ENCODE peak calls at places on chromosomes 2 and 18, in eight cellular contexts. N is uterus, K is pancreas, Q is A673, D is IMR-90, X is kidney, U is PC-9, C is heart right ventricle. W is an unnamed sample. For H3K4me1 and H3K36me3, the result is how much of the 10 kb centered on the place peaks cover.

GRCh38 chr2:231670892-231671616 is 37.3 kb upstream of the PTMA start:
- DNase-seq in N (no peak), K (no peak), Q (peak), D (no peak), X (peak), U (no peak), C (no peak), W (no peak)

GRCh38 chr2:240817496-240818292 is 2.3 kb downstream of the KIF1A start:
- DNase-seq in N (no peak), K (peak), Q (no peak), D (no peak), X (no peak), U (no peak), C (no peak), W (no peak)

GRCh38 chr2:228063558-228063957 is 117.9 kb downstream of the SPHKAP start:
- DNase-seq in N (no peak), K (no peak), Q (no peak), D (no peak), X (no peak), U (no peak), C (no peak), W (no peak)

GRCh38 chr2:100761365-100761764 is 58.6 kb upstream of the NPAS2 start:
- DNase-seq in N (no peak), K (no peak), Q (no peak), D (no peak), X (no peak), U (peak), C (no peak), W (no peak)

GRCh38 chr2:112168422-112169124 is 30.4 kb downstream of the FBLN7 start:
- DNase-seq in N (no peak), K (no peak), Q (peak), D (no peak), X (no peak), U (no peak), C (no peak), W (no peak)

GRCh38 chr2:56523815-56524214 is 340.0 kb downstream of the CCDC85A start:
- DNase-seq in N (no peak), K (no peak), Q (no peak), D (no peak), X (no peak), U (no peak), C (no peak), W (no peak)

GRCh38 chr18:26432651-26433424 is 115.5 kb downstream of the KCTD1 start:
- DNase-seq in N (no peak), K (no peak), Q (no peak), D (no peak), X (no peak), U (no peak), C (no peak), W (no peak)

GRCh38 chr2:190858817-190859216 is 21.8 kb upstream of the GLS start:
- DNase-seq in N (no peak), K (no peak), Q (no peak), D (peak), X (no peak), U (peak), C (no peak), W (no peak)

GRCh38 chr2:18176679-18177215 is 298.3 kb downstream of the KCNS3 start:
- DNase-seq in N (no peak), K (no peak), Q (no peak), D (no peak), X (no peak), U (no peak), C (no peak), W (no peak)

GRCh38 chr18:9436176-9436575 is 39.1 kb upstream of the RALBP1 start:
- DNase-seq in N (no peak), K (no peak), Q (no peak), D (no peak), X (no peak), U (no peak), C (no peak), W (no peak)

GRCh38 chr2:12883911-12884310 is 167.2 kb downstream of the TRIB2 start:
- DNase-seq in N (no peak), K (no peak), Q (no peak), D (peak), X (no peak), U (peak), C (no peak), W (no peak)

GRCh38 chr2:10254373-10255188 is 48.1 kb upstream of the HPCAL1 start:
- DNase-seq in N (no peak), K (peak), Q (no peak), D (peak), X (peak), U (peak), C (no peak), W (no peak)

GRCh38 chr2:134287323-134287722 is 33.5 kb downstream of the MGAT5 start:
- DNase-seq in N (no peak), K (no peak), Q (no peak), D (no peak), X (no peak), U (no peak), C (no peak), W (no peak)

GRCh38 chr2:162926501-162926900 is 87.9 kb upstream of the KCNH7 start:
- DNase-seq in N (no peak), K (no peak), Q (no peak), D (no peak), X (no peak), U (peak), C (no peak), W (no peak)

GRCh38 chr2:65710779-65711295 is 278.4 kb upstream of the SPRED2 start:
- DNase-seq in N (no peak), K (no peak), Q (peak), D (peak), X (no peak), U (peak), C (no peak), W (no peak)

GRCh38 chr18:48600746-48601090 is 61.9 kb downstream of the CTIF start:
- DNase-seq in N (no peak), K (no peak), Q (no peak), D (peak), X (peak), U (no peak), C (no peak), W (no peak)

GRCh38 chr2:127685410-127686110 is 10.2 kb upstream of the LIMS2 start:
- DNase-seq in N (no peak), K (no peak), Q (no peak), D (no peak), X (no peak), U (no peak), C (no peak), W (no peak)

GRCh38 chr2:136765736-136766323 is 485 bp downstream of the THSD7B start:
- DNase-seq in N (no peak), K (peak), Q (peak), D (no peak), X (peak), U (no peak), C (peak), W (no peak)

GRCh38 chr2:174485763-174486613 is 841 bp downstream of the GPR155 start:
- DNase-seq in N (no peak), K (peak), Q (peak), D (peak), X (no peak), U (no peak), C (peak), W (peak)

GRCh38 chr2:231118122-231118942 is 6.5 kb downstream of the HTR2B start:
- DNase-seq in N (no peak), K (no peak), Q (no peak), D (no peak), X (no peak), U (no peak), C (no peak), W (no peak)

GRCh38 chr2:119338826-119339561 is 27.6 kb downstream of the C2orf76 start:
- DNase-seq in N (no peak), K (no peak), Q (no peak), D (no peak), X (peak), U (no peak), C (no peak), W (no peak)

GRCh38 chr2:217946071-217946470 is 56.7 kb downstream of the TNS1 start:
- DNase-seq in N (peak), K (no peak), Q (no peak), D (no peak), X (no peak), U (no peak), C (no peak), W (no peak)

GRCh38 chr2:9897331-9897737 is 54.1 kb downstream of the TAF1B start:
- DNase-seq in N (peak), K (no peak), Q (peak), D (peak), X (no peak), U (peak), C (peak), W (peak)

GRCh38 chr2:50514881-50515280 is 517.1 kb downstream of the NRXN1 start:
- DNase-seq in N (no peak), K (no peak), Q (no peak), D (no peak), X (no peak), U (no peak), C (no peak), W (no peak)

GRCh38 chr2:217382794-217383193 is 522.9 kb upstream of the TNP1 start:
- DNase-seq in N (no peak), K (no peak), Q (no peak), D (no peak), X (no peak), U (no peak), C (no peak), W (no peak)

GRCh38 chr2:10220516-10221391 is 82.0 kb upstream of the HPCAL1 start:
- DNase-seq in N (no peak), K (peak), Q (no peak), D (peak), X (peak), U (peak), C (no peak), W (no peak)

GRCh38 chr18:49884959-49885358 is 71.6 kb upstream of the ACAA2 start:
- DNase-seq in N (no peak), K (no peak), Q (no peak), D (no peak), X (no peak), U (no peak), C (no peak), W (no peak)

GRCh38 chr2:66929632-66930385 is 467.3 kb upstream of the ETAA1 start:
- DNase-seq in N (peak), K (peak), Q (peak), D (peak), X (peak), U (peak), C (peak), W (no peak)

GRCh38 chr18:74784791-74785190 is 187.1 kb downstream of the ZNF407 start:
- DNase-seq in N (no peak), K (no peak), Q (no peak), D (no peak), X (no peak), U (no peak), C (no peak), W (no peak)

GRCh38 chr2:199108056-199108455 is 349.7 kb downstream of the SATB2 start:
- DNase-seq in N (no peak), K (no peak), Q (no peak), D (no peak), X (no peak), U (no peak), C (no peak), W (no peak)

GRCh38 chr2:174776223-174776622 is 12.0 kb upstream of the CHRNA1 start:
- DNase-seq in N (no peak), K (no peak), Q (peak), D (no peak), X (no peak), U (no peak), C (no peak), W (no peak)

GRCh38 chr2:238174291-238174690 is 15.5 kb downstream of the ERFE start:
- DNase-seq in N (no peak), K (no peak), Q (no peak), D (no peak), X (no peak), U (no peak), C (no peak), W (no peak)

GRCh38 chr2:218879881-218880748 is 537 bp upstream of the WNT10A start:
- DNase-seq in N (no peak), K (no peak), Q (peak), D (no peak), X (peak), U (no peak), C (no peak), W (peak)

GRCh38 chr2:109436635-109437225 is 177.0 kb downstream of the SEPTIN10 start:
- DNase-seq in N (no peak), K (peak), Q (no peak), D (no peak), X (no peak), U (no peak), C (no peak), W (no peak)

GRCh38 chr2:240685771-240686371 is 3.2 kb upstream of the AQP12B start:
- DNase-seq in N (no peak), K (peak), Q (no peak), D (no peak), X (peak), U (no peak), C (no peak), W (no peak)

DNA sequence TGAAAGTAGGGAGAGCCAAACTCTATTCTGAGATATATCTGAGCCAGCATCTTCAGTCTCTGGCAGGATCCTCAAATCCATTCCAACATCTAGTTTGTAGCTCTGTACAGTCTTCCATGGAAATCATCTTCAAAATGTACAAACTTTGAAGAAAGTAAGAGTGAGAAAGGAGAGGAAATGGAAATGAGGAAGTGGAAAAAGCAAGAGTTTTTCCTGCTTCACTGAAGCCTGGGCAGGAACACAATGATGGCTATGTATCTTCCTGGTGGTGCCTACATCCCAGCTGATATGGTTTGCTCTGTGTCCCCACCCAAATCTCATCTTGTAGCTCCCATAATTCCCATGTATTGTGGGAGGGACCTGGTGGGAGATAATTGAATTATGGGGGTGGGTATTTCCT is 4.1 kb upstream of the RPIA start:
- DNase-seq in N (no peak), K (no peak), Q (no peak), D (no peak), X (no peak), U (no peak), C (no peak), W (no peak)
- H3K4me1 ChIP-seq in N (under half), K (under half), Q (under half), D (under half), X (under half), U (under half), C (under half), W (under half)

GRCh38 chr2:47028171-47028570 is 112.6 kb upstream of the MCFD2 start:
- DNase-seq in N (no peak), K (no peak), Q (no peak), D (no peak), X (no peak), U (no peak), C (peak), W (no peak)
- H3K36me3 ChIP-seq in N (under half), K (under half), Q (under half), D (half or more), X (under half), U (under half), C (under half), W (half or more)

GRCh38 chr18:2980607-2980923 is 32.4 kb downstream of the LPIN2 start:
- DNase-seq in N (no peak), K (no peak), Q (no peak), D (no peak), X (no peak), U (no peak), C (no peak), W (no peak)
- H3K4me1 ChIP-seq in N (under half), K (half or more), Q (half or more), D (under half), X (half or more), U (half or more), C (under half), W (half or more)

GRCh38 chr2:216117566-216117965 is 8.4 kb downstream of the XRCC5 start:
- DNase-seq in N (no peak), K (no peak), Q (no peak), D (peak), X (no peak), U (no peak), C (no peak), W (no peak)
- H3K36me3 ChIP-seq in N (under half), K (under half), Q (half or more), D (under half), X (under half), U (half or more), C (under half), W (half or more)

DNA sequence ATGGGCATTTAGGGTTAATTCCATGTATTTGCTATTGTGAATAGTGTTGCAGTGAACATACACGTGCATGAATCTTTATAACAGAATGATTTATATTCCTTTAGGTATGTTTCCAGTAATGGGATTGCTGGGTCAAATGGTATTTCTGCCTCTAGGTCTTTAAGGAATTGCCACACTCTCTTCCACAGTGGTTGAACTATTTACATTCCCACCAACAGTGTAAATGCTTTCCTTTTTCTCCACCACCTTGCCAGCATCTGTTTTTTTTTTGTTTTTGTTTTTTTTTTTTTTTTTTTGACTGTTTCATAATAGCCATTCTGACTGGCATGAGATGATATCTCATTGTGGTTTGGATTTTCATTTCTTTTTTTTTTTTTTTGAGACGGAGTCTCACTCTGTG is 62.4 kb downstream of the GTF3C3 start:
- DNase-seq in N (no peak), K (no peak), Q (no peak), D (no peak), X (no peak), U (no peak), C (no peak), W (no peak)
- H3K4me1 ChIP-seq in N (under half), K (under half), Q (under half), D (under half), X (under half), U (under half), C (under half), W (under half)

GRCh38 chr2:54634012-54634411 is 89.5 kb upstream of the EML6 start:
- DNase-seq in N (no peak), K (no peak), Q (no peak), D (no peak), X (no peak), U (no peak), C (no peak), W (no peak)
- H3K36me3 ChIP-seq in N (under half), K (under half), Q (half or more), D (under half), X (under half), U (half or more), C (under half), W (under half)

GRCh38 chr2:42136832-42137821 is 32.0 kb upstream of the EML4 start:
- DNase-seq in N (no peak), K (no peak), Q (no peak), D (no peak), X (no peak), U (peak), C (no peak), W (no peak)
- H3K4me1 ChIP-seq in N (under half), K (under half), Q (half or more), D (under half), X (under half), U (half or more), C (half or more), W (half or more)

GRCh38 chr2:113754160-113754559 is 2.3 kb downstream of the SLC35F5 start:
- DNase-seq in N (no peak), K (no peak), Q (no peak), D (no peak), X (no peak), U (no peak), C (no peak), W (no peak)
- H3K36me3 ChIP-seq in N (under half), K (under half), Q (under half), D (under half), X (under half), U (under half), C (under half), W (under half)

GRCh38 chr2:70132244-70133126 is 45.2 kb downstream of the PCBP1 start:
- DNase-seq in N (peak), K (no peak), Q (peak), D (peak), X (no peak), U (peak), C (peak), W (peak)
- H3K4me1 ChIP-seq in N (under half), K (under half), Q (under half), D (under half), X (under half), U (half or more), C (under half), W (half or more)